ENCODE peak calls at places on chromosome 21, in nine cellular contexts. O is GM20000, K is cardiac fibroblast, X is HCT116, Z is fibroblast of lung, R is suprapubic skin, I is progenitor cell of endocrine pancreas, T is WERI-Rb-1, Y is MCF 10A. H is an unnamed sample.

GRCh38 chr21:18249542-18250152 is 5.0 kb downstream of the CHODL start:
- DNase-seq in I (no peak), O (no peak), R (no peak), K (no peak), Y (peak; percentile 8), X (no peak), T (peak; percentile 11), Z (no peak), H (no peak)

GRCh38 chr21:45995686-45996179 is 14.2 kb downstream of the COL6A1 start:
- DNase-seq in T (peak; percentile 9), K (no peak), X (peak; percentile 16), Y (peak; percentile 29), I (no peak), R (no peak), O (no peak), Z (no peak), H (peak; percentile 11)

GRCh38 chr21:45110873-45111624 is 36.7 kb downstream of the ADARB1 start:
- DNase-seq in X (no peak), I (no peak), Y (no peak), Z (no peak), O (no peak), R (no peak), K (no peak), T (no peak), H (no peak)

GRCh38 chr21:41611966-41612606 is 104.1 kb upstream of the TMPRSS2 start:
- DNase-seq in X (peak; percentile 50), Y (peak; percentile 80), K (no peak), Z (peak; percentile 33), I (no peak), O (peak; percentile 35), R (no peak), T (peak; percentile 48), H (no peak)

GRCh38 chr21:44722701-44723100 is 11.3 kb upstream of the TSPEAR start:
- DNase-seq in O (no peak), Z (no peak), K (no peak), I (no peak), T (no peak), R (peak; percentile 24), Y (no peak), X (no peak), H (no peak)

GRCh38 chr21:45974073-45975016 is 7.2 kb upstream of the COL6A1 start:
- DNase-seq in T (peak; percentile 46), O (no peak), R (peak; percentile 83), K (peak; percentile 71), X (peak; percentile 36), Y (peak; percentile 26), Z (peak; percentile 84), I (no peak), H (peak; percentile 50)

GRCh38 chr21:38402291-38402690 is 96.0 kb downstream of the ERG start:
- DNase-seq in O (no peak), I (no peak), X (no peak), Y (peak; percentile 81), K (no peak), T (no peak), Z (no peak), R (no peak), H (no peak)

GRCh38 chr21:29441651-29442050 is 142.9 kb downstream of the BACH1 start:
- DNase-seq in X (no peak), T (no peak), I (no peak), R (no peak), K (no peak), O (no peak), Z (peak; percentile 22), Y (no peak), H (no peak)

GRCh38 chr21:37878946-37879660 is 37.2 kb downstream of the KCNJ6 start:
- DNase-seq in R (no peak), T (no peak), O (no peak), I (no peak), Z (peak; percentile 95), Y (peak; percentile 95), K (peak; percentile 41), X (no peak), H (no peak)

GRCh38 chr21:29342394-29342957 is 43.8 kb downstream of the BACH1 start:
- DNase-seq in K (peak; percentile 93), X (no peak), R (peak; percentile 82), I (no peak), Z (peak; percentile 99), T (no peak), Y (peak; percentile 94), O (peak; percentile 54), H (peak; percentile 34)

GRCh38 chr21:45318556-45319341 is 31.1 kb upstream of the POFUT2 start:
- DNase-seq in X (peak; percentile 40), T (peak; percentile 16), O (no peak), K (peak; percentile 59), I (no peak), Z (peak; percentile 52), R (peak; percentile 85), Y (peak; percentile 32), H (no peak)

GRCh38 chr21:41812679-41813078 is 45.8 kb upstream of the RIPK4 start:
- DNase-seq in O (no peak), T (no peak), Z (no peak), I (no peak), K (no peak), X (no peak), Y (no peak), R (peak; percentile 46), H (no peak)

DNA sequence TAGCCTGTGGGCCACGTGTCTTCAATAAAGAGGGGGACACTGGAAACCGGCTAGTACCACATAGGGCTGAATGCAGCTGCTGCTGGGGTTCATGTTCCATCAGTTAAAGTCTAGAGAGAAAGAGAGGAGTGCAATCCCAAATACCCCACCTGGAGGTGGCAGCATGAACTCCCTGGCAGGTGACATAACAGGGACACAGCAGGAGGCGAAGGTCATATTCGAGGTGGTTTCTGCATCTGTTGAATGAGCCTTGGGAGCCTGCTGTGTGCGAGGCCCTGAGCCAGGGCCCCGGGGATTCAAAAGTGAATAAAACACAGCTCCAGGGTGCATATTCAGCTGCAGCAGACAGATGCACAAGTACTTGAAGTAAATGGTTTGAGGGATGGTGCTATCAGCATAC is 456.9 kb downstream of the SETD4 start:
- DNase-seq in O (no peak), I (no peak), Z (no peak), Y (no peak), T (no peak), K (no peak), R (no peak), X (no peak), H (no peak)
- TF ChIP-seq CTCF in O (no peak), I (no peak), Z (no peak), Y (no peak), T (no peak), K (no peak), R (no peak), X (peak; percentile 25), H (no peak)

DNA sequence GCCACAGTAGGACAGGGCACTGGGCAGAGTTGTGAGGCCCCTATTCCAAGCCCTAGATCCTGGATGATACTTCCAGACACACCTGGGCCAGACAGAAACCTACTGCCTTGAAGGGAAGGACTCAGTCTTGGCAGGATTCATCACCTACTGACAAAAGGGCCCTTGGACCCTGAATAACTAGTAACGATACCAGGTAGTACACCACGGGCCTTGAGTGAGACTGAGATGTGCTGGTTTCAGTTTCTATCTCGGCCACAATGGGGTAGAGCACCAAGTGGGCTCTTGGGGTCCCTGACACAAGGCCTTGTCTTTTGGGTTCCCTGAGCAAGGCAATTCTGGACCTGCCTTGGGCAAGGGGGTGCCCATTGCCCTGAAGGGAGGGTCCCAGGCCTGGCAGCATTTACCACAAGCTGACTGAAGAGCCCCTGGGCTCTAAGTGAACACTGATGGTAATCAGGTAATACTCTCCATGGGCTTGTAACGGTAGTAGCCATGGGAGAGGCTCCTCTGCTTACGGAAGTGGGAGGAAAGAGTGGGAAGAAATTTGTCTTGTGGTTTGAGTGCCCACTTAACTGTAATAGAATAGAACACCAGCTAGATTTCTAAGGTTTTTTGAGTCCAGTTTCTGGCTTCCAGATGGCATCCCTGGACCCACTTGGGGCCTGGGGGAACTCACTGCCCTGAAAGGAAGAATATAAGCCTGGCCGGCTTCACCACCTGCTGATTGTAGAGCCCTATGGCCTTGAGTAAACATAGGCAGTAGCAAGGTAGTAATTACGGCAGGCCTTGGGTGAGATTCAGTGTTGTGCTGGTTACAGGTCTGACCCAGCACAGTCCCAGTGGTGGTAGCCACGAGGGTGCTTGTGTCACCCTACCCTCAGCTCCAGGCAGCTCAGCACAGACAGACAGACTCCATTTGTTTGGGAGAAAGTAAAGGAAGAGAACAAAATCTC is 58.5 kb downstream of the WDR4 start:
- DNase-seq in K (no peak), O (no peak), Z (no peak), X (no peak), I (no peak), R (no peak), T (no peak), Y (no peak), H (no peak)
- TF ChIP-seq CTCF in K (no peak), O (no peak), Z (no peak), X (no peak), I (no peak), R (no peak), T (no peak), Y (no peak), H (no peak)

GRCh38 chr21:36104306-36105300 is 30.3 kb upstream of the CBR3 start:
- DNase-seq in Z (peak; percentile 47), Y (peak; percentile 40), K (peak; percentile 47), R (no peak), I (peak; percentile 15), T (peak; percentile 77), X (peak; percentile 24), O (no peak), H (peak; percentile 77)
- TF ChIP-seq CTCF in Z (peak; percentile 46), Y (no peak), K (peak; percentile 59), R (peak; percentile 45), I (peak; percentile 59), T (peak; percentile 64), X (peak; percentile 36), O (no peak), H (peak; percentile 72)

GRCh38 chr21:31564439-31564838 is 95.1 kb upstream of the SOD1 start:
- DNase-seq in Z (peak; percentile 85), K (peak; percentile 10), T (no peak), R (no peak), O (no peak), X (no peak), I (no peak), Y (no peak), H (no peak)

GRCh38 chr21:31566611-31567010 is 92.9 kb upstream of the SOD1 start:
- DNase-seq in Y (no peak), T (no peak), O (no peak), R (no peak), K (no peak), X (no peak), I (no peak), Z (no peak), H (no peak)

GRCh38 chr21:31560479-31560878 is 99.0 kb upstream of the SOD1 start:
- DNase-seq in X (no peak), R (no peak), K (no peak), Y (no peak), I (no peak), Z (no peak), T (no peak), O (no peak), H (no peak)

GRCh38 chr21:31570824-31571425 is 88.6 kb upstream of the SOD1 start:
- DNase-seq in K (no peak), Z (peak; percentile 29), Y (no peak), O (no peak), I (no peak), R (no peak), X (no peak), T (no peak), H (no peak)

DNA sequence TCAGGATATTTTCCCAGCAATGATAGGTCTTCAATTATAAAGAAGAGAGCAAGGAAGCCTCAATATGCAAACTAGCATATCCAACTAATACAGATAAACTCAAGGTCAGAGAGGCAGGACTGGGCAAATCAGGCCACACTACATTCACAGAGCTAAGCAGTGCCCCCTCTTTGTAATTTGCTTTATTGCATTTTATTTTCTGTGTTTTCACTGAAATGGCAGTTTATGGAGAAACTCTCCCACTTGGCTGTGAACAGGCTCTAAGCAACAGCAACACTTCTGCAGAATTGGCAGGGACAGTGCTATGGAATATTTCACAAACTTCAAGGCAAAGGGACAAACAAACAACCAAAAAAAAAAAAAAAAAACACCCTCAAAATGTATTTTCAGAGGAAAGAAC is 93.4 kb upstream of the SOD1 start:
- DNase-seq in X (no peak), T (no peak), R (no peak), K (peak; percentile 6), Y (no peak), O (no peak), Z (no peak), I (no peak), H (no peak)
- TF ChIP-seq CTCF in X (no peak), T (peak; percentile 31), R (no peak), K (no peak), Y (peak; percentile 11), O (no peak), Z (no peak), I (peak; percentile 25), H (no peak)